ENCODE peak calls at places on chromosomes 16 and 17, in eight cellular contexts. D is NCI-H460; L is CD4-positive, alpha-beta memory T cell; F is T follicular helper cell; X is hepatocyte; U is stimulated activated CD4-positive, alpha-beta T cell treated with anti-CD3 and anti-CD28 coated beads, Interleukin-1b, Interleukin-23, amount 100 ng/mL, for 4 hours; J is glomerular endothelial cell; P is activated naive CD4-positive, alpha-beta T cell. G is an unnamed sample.
A peak's percentile ranks its signal among the peaks of the same experiment; 100 is the strongest.

GRCh38 chr17:12768267-12768666 is 21.0 kb upstream of the ARHGAP44 start:
- DNase-seq in D (no peak), L (no peak), F (no peak), X (no peak), U (no peak), J (no peak), P (no peak), G (no peak)

GRCh38 chr17:6626616-6627015 is 13.9 kb downstream of the KIAA0753 start:
- DNase-seq in D (no peak), L (no peak), F (no peak), X (no peak), U (no peak), J (no peak), P (no peak), G (no peak)

GRCh38 chr17:29649359-29649758 is 26.6 kb upstream of the CORO6 start:
- DNase-seq in D (no peak), L (no peak), F (no peak), X (no peak), U (no peak), J (no peak), P (no peak), G (no peak)

GRCh38 chr17:72715906-72716572 is 376.4 kb downstream of the SLC39A11 start:
- DNase-seq in D (no peak), L (no peak), F (no peak), X (peak; percentile 68), U (no peak), J (peak; percentile 77), P (no peak), G (no peak)

GRCh38 chr17:17236295-17237025 is 508 bp downstream of the FLCN start:
- DNase-seq in D (no peak), L (no peak), F (no peak), X (peak; percentile 52), U (no peak), J (no peak), P (no peak), G (no peak)

GRCh38 chr16:3058173-3059030 is 7.0 kb upstream of the IL32 start:
- DNase-seq in D (no peak), L (peak; percentile 48), F (no peak), X (peak; percentile 82), U (no peak), J (no peak), P (no peak), G (no peak)

GRCh38 chr16:83781-84615 is 6.0 kb downstream of the MPG start:
- DNase-seq in D (no peak), L (no peak), F (no peak), X (no peak), U (no peak), J (no peak), P (no peak), G (no peak)

GRCh38 chr17:74008196-74008595 is 195.3 kb upstream of the RPL38 start:
- DNase-seq in D (peak; percentile 14), L (no peak), F (no peak), X (peak; percentile 36), U (no peak), J (no peak), P (no peak), G (no peak)

GRCh38 chr16:84177740-84178070 is 9.2 kb downstream of the TAF1C start:
- DNase-seq in D (no peak), L (no peak), F (no peak), X (no peak), U (no peak), J (no peak), P (no peak), G (no peak)

GRCh38 chr16:84827131-84827574 is 7.4 kb downstream of the CRISPLD2 start:
- DNase-seq in D (no peak), L (no peak), F (no peak), X (peak; percentile 62), U (no peak), J (no peak), P (no peak), G (no peak)

G was measured in activated naive CD8-positive, alpha-beta T cell treated with anti-CD3 and anti-CD28 coated beads, Interleukin-2, amount 50 U/mL, for 16 hours.